ENCODE peak calls at places on chromosomes 13 and 19, in nine cellular contexts. K is glutamatergic neuron, U is cardiac muscle cell, O is left lung, T is activated B cell treated with CpG ODN at 0.5 μM for 24 hours, G is AG10803, R is Calu3, A is lower lobe of right lung, J is foreskin fibroblast. L is an unnamed sample.

GRCh38 chr19:8334458-8335342 is 8.4 kb downstream of the KANK3 start:
- DNase-seq in G (peak), O (peak), A (peak), K (peak), J (peak), U (peak), T (no peak), R (peak), L (peak)

GRCh38 chr13:98496239-98496668 is 80.7 kb downstream of the STK24 start:
- DNase-seq in R (no peak), O (no peak), K (no peak), A (no peak), G (peak), U (no peak), J (peak), T (no peak), L (no peak)

GRCh38 chr13:64061649-64062048 is 2646.0 kb upstream of the PCDH20 start:
- DNase-seq in K (no peak), U (no peak), R (no peak), O (no peak), J (no peak), G (no peak), A (no peak), T (no peak), L (no peak)

GRCh38 chr13:99374994-99375805 is 68.0 kb upstream of the GPR183 start:
- DNase-seq in R (no peak), G (no peak), J (no peak), O (peak), K (no peak), T (peak), A (peak), U (no peak), L (no peak)

GRCh38 chr13:36536546-36536945 is 104.3 kb downstream of the CCNA1 start:
- DNase-seq in G (no peak), T (no peak), A (no peak), R (no peak), K (no peak), J (peak), O (no peak), U (no peak), L (no peak)

GRCh38 chr13:67023088-67023893 is 206.8 kb downstream of the PCDH9 start:
- DNase-seq in G (peak), K (no peak), T (no peak), O (peak), J (peak), R (peak), A (no peak), U (no peak), L (peak)

GRCh38 chr13:75347925-75348324 is 134.0 kb downstream of the TBC1D4 start:
- DNase-seq in U (no peak), R (no peak), T (no peak), J (no peak), A (no peak), O (no peak), K (no peak), G (no peak), L (no peak)

GRCh38 chr19:49016067-49016839 is 638 bp downstream of the LHB start:
- DNase-seq in O (no peak), T (no peak), A (no peak), J (no peak), U (no peak), R (no peak), G (no peak), K (no peak), L (no peak)

GRCh38 chr13:20901668-20902437 is 693 bp downstream of the XPO4 start:
- DNase-seq in K (peak), G (peak), J (peak), A (no peak), R (peak), O (peak), U (peak), T (peak), L (peak)

GRCh38 chr19:44847144-44848035 is 1.3 kb downstream of the NECTIN2 start:
- DNase-seq in T (no peak), K (peak), U (peak), R (peak), G (peak), J (peak), A (peak), O (peak), L (peak)

GRCh38 chr13:52850396-52851152 is 2.1 kb upstream of the PCDH8 start:
- DNase-seq in J (peak), U (peak), T (no peak), R (peak), G (peak), O (peak), A (peak), K (peak), L (peak)

GRCh38 chr13:24624801-24625231 is 55.4 kb upstream of the ATP12A start:
- DNase-seq in A (no peak), R (no peak), G (no peak), J (no peak), U (no peak), O (no peak), K (no peak), T (no peak), L (no peak)

GRCh38 chr19:5687360-5688198 is 2.5 kb upstream of the RPL36 start:
- DNase-seq in R (no peak), A (peak), U (no peak), G (no peak), O (no peak), J (no peak), T (no peak), K (no peak), L (no peak)

GRCh38 chr13:20106751-20107150 is 54.1 kb downstream of the GJA3 start:
- DNase-seq in K (no peak), O (no peak), J (no peak), T (no peak), A (no peak), R (no peak), U (no peak), G (no peak), L (no peak)

GRCh38 chr13:87669379-87669978 is 1.7 kb upstream of the SLITRK5 start:
- DNase-seq in G (no peak), O (no peak), R (no peak), J (no peak), U (peak), T (no peak), K (no peak), A (no peak), L (no peak)

GRCh38 chr13:94228781-94229180 is 250.7 kb downstream of the DCT start:
- DNase-seq in U (no peak), R (no peak), A (no peak), T (no peak), K (no peak), J (no peak), O (no peak), G (peak), L (no peak)

GRCh38 chr13:48731957-48732569 is 78.3 kb downstream of the CYSLTR2 start:
- DNase-seq in R (peak), U (peak), G (peak), A (peak), K (peak), O (peak), T (peak), J (peak), L (peak)

GRCh38 chr19:39237200-39238184 is 7.3 kb downstream of the IFNL3 start:
- DNase-seq in T (peak), J (peak), R (peak), G (no peak), U (peak), K (no peak), A (peak), O (peak), L (no peak)

GRCh38 chr19:41309225-41310030 is 544 bp upstream of the CCDC97 start:
- DNase-seq in R (peak), J (peak), O (peak), K (no peak), A (no peak), G (peak), U (no peak), T (no peak), L (no peak)

GRCh38 chr13:52048516-52048915 is 24.0 kb downstream of the UTP14C start:
- DNase-seq in O (no peak), T (no peak), A (no peak), J (peak), U (no peak), G (peak), R (no peak), K (no peak), L (no peak)

GRCh38 chr19:480016-480855 is 16.1 kb upstream of the MADCAM1 start:
- DNase-seq in A (peak), R (peak), O (peak), U (peak), K (peak), J (peak), G (peak), T (no peak), L (peak)

GRCh38 chr13:48160879-48161278 is 66.0 kb upstream of the MED4 start:
- DNase-seq in R (no peak), U (no peak), K (no peak), A (no peak), J (peak), T (no peak), G (peak), O (no peak), L (no peak)

GRCh38 chr19:4676955-4677731 is 7.0 kb upstream of the MYDGF start:
- DNase-seq in A (peak), J (peak), R (peak), O (no peak), T (no peak), G (peak), K (peak), U (peak), L (peak)

GRCh38 chr19:33302974-33303790 is 848 bp upstream of the CEBPA start:
- DNase-seq in R (peak), K (peak), G (peak), A (peak), O (no peak), T (peak), J (peak), U (peak), L (peak)

GRCh38 chr19:44848805-44849457 is 2.8 kb downstream of the NECTIN2 start:
- DNase-seq in G (no peak), O (no peak), U (peak), R (no peak), K (peak), A (no peak), J (peak), T (no peak), L (peak)

GRCh38 chr19:24048261-24048660 is 38.7 kb upstream of the ZNF254 start:
- DNase-seq in A (no peak), U (no peak), R (no peak), G (no peak), J (no peak), K (no peak), O (no peak), T (no peak), L (no peak)

GRCh38 chr19:4009990-4010807 is 2.7 kb downstream of the PIAS4 start:
- DNase-seq in U (no peak), O (no peak), J (peak), A (no peak), R (no peak), T (no peak), G (peak), K (peak), L (no peak)

GRCh38 chr13:41544824-41545707 is 87.7 kb downstream of the RGCC start:
- DNase-seq in J (peak), T (no peak), R (no peak), K (no peak), U (no peak), A (no peak), O (no peak), G (peak), L (no peak)

GRCh38 chr13:112013665-112014064 is 53.3 kb upstream of the SOX1 start:
- DNase-seq in K (no peak), J (no peak), G (no peak), U (no peak), T (no peak), O (no peak), R (no peak), A (no peak), L (no peak)

GRCh38 chr19:34655651-34656050 is 21.3 kb downstream of the SCGB2B2 start:
- DNase-seq in G (no peak), T (no peak), K (no peak), U (no peak), O (no peak), R (no peak), J (no peak), A (no peak), L (no peak)

GRCh38 chr13:21822029-21822428 is 151.2 kb downstream of the FGF9 start:
- DNase-seq in O (no peak), K (no peak), A (no peak), R (no peak), T (no peak), U (no peak), J (no peak), G (no peak), L (no peak)

DNA sequence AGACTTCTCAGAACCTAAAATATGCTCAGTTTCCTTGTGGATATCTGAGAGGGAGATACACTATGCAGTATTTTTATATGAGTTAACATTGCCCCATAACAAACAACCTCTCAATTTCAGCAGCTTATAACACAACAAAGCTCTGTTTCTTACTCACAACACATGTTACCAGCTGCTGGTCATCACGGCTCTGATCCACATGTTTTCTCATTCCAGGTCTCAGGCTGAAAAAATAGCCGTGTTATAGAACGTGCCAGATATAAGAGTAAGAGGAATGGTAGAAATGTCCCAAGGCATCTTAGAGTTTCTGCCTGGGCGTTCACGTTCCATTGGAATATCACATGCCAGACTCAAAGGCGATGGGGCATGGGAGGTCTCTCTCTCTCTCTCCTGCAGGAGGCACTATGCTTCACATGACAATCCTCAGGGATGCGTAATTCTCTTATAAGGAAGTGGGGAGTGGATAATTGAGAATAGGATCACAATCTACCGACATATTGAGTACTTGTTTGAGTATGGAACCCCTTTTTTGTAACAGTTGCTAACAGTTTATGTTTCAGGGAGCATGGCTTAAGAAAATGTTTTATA is 246.6 kb downstream of the NHLRC3 start:
- DNase-seq in G (no peak), U (no peak), R (no peak), O (no peak), J (peak), A (no peak), T (no peak), K (no peak), L (no peak)
- TF ChIP-seq CTCF in G (no peak), U (peak), R (no peak), O (no peak), J (peak), A (no peak), T (no peak), K (no peak), L (no peak)

GRCh38 chr13:86464193-86464592 is 665.0 kb upstream of the SLITRK6 start:
- DNase-seq in U (no peak), R (no peak), J (no peak), K (no peak), T (no peak), O (no peak), G (no peak), A (no peak), L (no peak)
- TF ChIP-seq CTCF in U (no peak), R (no peak), J (no peak), K (peak), T (no peak), O (no peak), G (no peak), A (no peak), L (no peak)

GRCh38 chr13:113756441-113757097 is 2.5 kb upstream of the TMEM255B start:
- DNase-seq in R (no peak), O (no peak), J (peak), G (no peak), T (no peak), K (no peak), A (no peak), U (no peak), L (no peak)

GRCh38 chr13:113761136-113761535 is 2.1 kb downstream of the TMEM255B start:
- DNase-seq in R (no peak), G (no peak), K (no peak), J (no peak), T (no peak), U (no peak), O (no peak), A (no peak), L (no peak)

GRCh38 chr13:113762075-113762474 is 3.0 kb downstream of the TMEM255B start:
- DNase-seq in T (no peak), A (no peak), R (no peak), J (no peak), K (no peak), U (no peak), G (no peak), O (no peak), L (no peak)

GRCh38 chr13:113759525-113760137 is 605 bp downstream of the TMEM255B start:
- DNase-seq in U (peak), G (no peak), A (no peak), J (peak), K (no peak), R (no peak), O (no peak), T (no peak), L (peak)

DNA sequence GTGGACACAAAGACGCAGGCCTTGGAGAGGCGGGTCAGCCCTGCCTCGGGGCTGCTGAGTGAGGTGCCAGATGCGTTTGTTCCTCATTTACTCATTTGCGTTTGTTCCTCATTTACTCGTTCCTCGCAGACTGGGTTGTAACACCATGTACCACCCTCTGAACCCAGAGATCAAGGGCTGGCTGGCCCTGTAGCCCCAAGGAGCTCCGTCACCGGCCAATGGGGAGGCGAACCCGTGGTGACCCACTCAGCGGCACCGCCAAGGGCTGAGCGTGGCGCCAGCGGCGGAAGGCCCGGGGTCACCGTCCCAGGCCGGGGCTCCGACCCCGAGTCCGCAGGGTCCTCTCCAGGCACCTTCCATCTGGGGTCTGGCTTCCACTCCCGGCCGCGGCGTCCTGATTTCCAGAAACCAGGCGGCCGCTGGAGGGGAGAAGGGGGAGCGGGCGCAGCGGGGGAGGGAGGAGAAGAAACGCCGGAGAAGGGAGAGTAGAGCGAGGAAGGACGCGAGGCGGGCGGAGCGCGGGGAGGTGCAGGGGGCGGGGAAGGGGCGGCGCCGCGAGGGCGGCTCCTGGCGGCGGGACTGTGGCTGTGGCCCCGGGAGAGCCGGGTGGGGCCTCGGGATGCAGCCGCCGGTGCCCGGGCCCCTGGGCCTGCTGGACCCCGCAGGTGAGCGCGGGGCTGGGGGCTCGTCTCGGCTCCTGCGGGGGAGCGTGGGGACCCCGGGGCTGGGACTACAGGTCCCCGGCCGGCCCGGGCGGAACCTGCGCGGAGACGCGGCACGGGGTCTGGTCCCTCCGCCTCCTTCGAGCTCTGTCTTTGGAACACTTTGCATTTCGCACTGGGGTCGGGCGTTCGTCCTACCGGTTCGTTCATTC is at the start of gene TMEM255B:
- DNase-seq in A (peak), K (peak), U (peak), T (peak), O (peak), J (peak), G (peak), R (peak), L (peak)
- TF ChIP-seq CTCF in A (peak), K (no peak), U (no peak), T (no peak), O (no peak), J (no peak), G (no peak), R (peak), L (no peak)

DNA sequence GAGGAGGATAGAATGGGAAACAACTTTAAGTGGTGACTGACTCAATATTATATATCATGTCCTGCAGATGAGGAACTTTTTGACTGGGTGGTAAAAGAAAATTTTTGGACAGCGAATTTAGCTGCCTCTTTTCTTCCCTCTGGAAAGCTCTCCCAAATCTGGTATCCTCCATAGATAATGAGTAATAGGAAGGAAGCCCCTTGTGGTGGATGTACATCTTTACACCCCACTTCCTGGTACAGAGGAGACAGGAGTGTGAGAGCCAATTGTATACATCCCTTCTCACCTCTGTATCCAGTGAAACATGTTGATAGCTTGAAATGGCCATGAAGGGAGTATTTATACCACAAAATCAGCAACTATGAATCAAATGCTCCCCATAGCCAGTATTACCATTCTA is 17.2 kb upstream of the TDRD3 start:
- DNase-seq in A (no peak), G (no peak), R (no peak), T (no peak), K (no peak), U (no peak), J (no peak), O (no peak), L (no peak)
- TF ChIP-seq CTCF in A (no peak), G (no peak), R (no peak), T (no peak), K (peak), U (peak), J (peak), O (no peak), L (no peak)

GRCh38 chr19:32258167-32258566 is 87.2 kb upstream of the ZNF507 start:
- DNase-seq in U (no peak), J (no peak), R (no peak), T (no peak), A (no peak), G (no peak), K (no peak), O (no peak), L (no peak)

GRCh38 chr19:32255566-32256295 is 89.7 kb upstream of the ZNF507 start:
- DNase-seq in U (no peak), T (no peak), O (no peak), G (no peak), R (no peak), A (no peak), J (no peak), K (no peak), L (no peak)

GRCh38 chr19:32257326-32258073 is 87.9 kb upstream of the ZNF507 start:
- DNase-seq in T (no peak), G (no peak), O (no peak), R (no peak), K (no peak), A (no peak), U (no peak), J (no peak), L (no peak)

GRCh38 chr19:32254128-32254527 is 91.3 kb upstream of the ZNF507 start:
- DNase-seq in O (no peak), U (no peak), G (no peak), K (no peak), A (no peak), T (no peak), J (no peak), R (no peak), L (no peak)

GRCh38 chr19:32256341-32256975 is 89.0 kb upstream of the ZNF507 start:
- DNase-seq in U (no peak), O (no peak), K (no peak), J (no peak), G (no peak), R (no peak), T (no peak), A (no peak), L (no peak)
- TF ChIP-seq CTCF in U (no peak), O (no peak), K (no peak), J (no peak), G (no peak), R (no peak), T (no peak), A (no peak), L (no peak)

DNA sequence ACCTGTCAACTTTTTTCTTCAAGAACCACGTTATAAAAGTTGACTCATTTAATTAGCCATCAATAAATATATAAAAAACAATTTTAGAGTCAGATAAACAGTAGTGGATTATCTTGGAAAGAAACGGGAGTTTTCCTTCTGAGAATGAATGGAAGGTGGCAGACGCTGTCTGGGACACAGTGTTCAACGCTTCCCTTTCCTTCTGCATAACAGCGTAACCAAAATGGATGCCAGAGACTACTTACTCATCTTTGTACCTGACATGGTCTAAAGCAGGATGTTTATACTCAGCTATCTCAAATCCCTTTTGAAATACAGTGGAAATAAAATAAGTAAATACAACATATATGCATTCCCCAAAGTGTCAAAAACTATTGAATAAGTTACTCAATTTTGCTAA is 195.2 kb downstream of the LHFPL6 start:
- DNase-seq in A (no peak), O (no peak), J (no peak), U (no peak), K (no peak), R (no peak), G (no peak), T (no peak), L (no peak)
- TF ChIP-seq CTCF in A (no peak), O (no peak), J (no peak), U (no peak), K (no peak), R (no peak), G (no peak), T (no peak), L (no peak)